ENCODE peak calls at places on chromosomes 1 and 21, in ten cellular contexts. R, L, O, D, X, M, N, U, A and W are unnamed samples.

GRCh38 chr1:22841754-22842370 is 130.8 kb downstream of the LACTBL1 start:
- DNase-seq in A (no peak), M (no peak), L (no peak), D (no peak), N (no peak), U (no peak), O (no peak), X (peak), R (no peak), W (no peak)

GRCh38 chr1:1272341-1273151 is 1.1 kb downstream of the UBE2J2 start:
- DNase-seq in L (no peak), M (peak), R (no peak), N (peak), D (no peak), O (no peak), X (no peak), U (no peak), A (no peak), W (no peak)

GRCh38 chr1:175555266-175555665 is 188.1 kb downstream of the TNR start:
- DNase-seq in R (no peak), A (peak), X (peak), L (no peak), N (no peak), M (no peak), U (peak), D (no peak), O (no peak), W (no peak)

GRCh38 chr1:87794788-87795614 is 466.3 kb downstream of the LMO4 start:
- DNase-seq in U (peak), O (peak), A (peak), R (peak), L (peak), X (peak), M (no peak), N (no peak), D (peak), W (no peak)

GRCh38 chr21:27817061-27817460 is 850.2 kb upstream of the ADAMTS5 start:
- DNase-seq in X (peak), A (peak), N (no peak), O (no peak), R (no peak), L (no peak), U (no peak), D (no peak), M (no peak), W (no peak)

GRCh38 chr1:111747282-111747734 is 8.1 kb upstream of the INKA2 start:
- DNase-seq in A (peak), D (peak), N (no peak), O (peak), M (peak), R (peak), U (peak), X (peak), L (peak), W (no peak)

GRCh38 chr1:115826642-115827041 is 14.3 kb downstream of the NHLH2 start:
- DNase-seq in O (no peak), M (no peak), U (no peak), R (no peak), D (no peak), L (no peak), N (no peak), A (no peak), X (no peak), W (no peak)

GRCh38 chr1:226809785-226810571 is 60.4 kb upstream of the PSEN2 start:
- DNase-seq in N (no peak), X (no peak), R (no peak), A (no peak), M (no peak), U (peak), O (no peak), L (no peak), D (peak), W (no peak)

GRCh38 chr1:176897350-176898236 is 266.9 kb downstream of the ASTN1 start:
- DNase-seq in N (peak), U (peak), D (peak), M (peak), L (peak), A (peak), X (peak), O (peak), R (peak), W (peak)

GRCh38 chr1:164240081-164240480 is 318.9 kb upstream of the PBX1 start:
- DNase-seq in N (no peak), X (peak), O (peak), L (no peak), R (no peak), U (no peak), M (no peak), A (peak), D (no peak), W (no peak)

GRCh38 chr1:171741872-171742576 is at the start of gene VAMP4:
- DNase-seq in L (peak), R (peak), X (peak), D (peak), N (peak), M (peak), O (peak), A (peak), U (peak), W (peak)

GRCh38 chr1:23098463-23099170 is 70.0 kb downstream of the LUZP1 start:
- DNase-seq in O (peak), M (peak), X (peak), L (peak), U (peak), N (no peak), A (peak), D (peak), R (peak), W (peak)

GRCh38 chr21:33865176-33865575 is 50.4 kb downstream of the ATP5PO start:
- DNase-seq in A (no peak), O (no peak), N (no peak), X (no peak), L (no peak), M (no peak), R (no peak), D (no peak), U (no peak), W (no peak)

GRCh38 chr1:151612506-151613274 is 840 bp downstream of the SNX27 start:
- DNase-seq in M (peak), L (no peak), X (no peak), U (no peak), A (peak), D (no peak), R (no peak), N (peak), O (peak), W (no peak)

GRCh38 chr1:111738436-111739221 is 566 bp downstream of the INKA2 start:
- DNase-seq in N (peak), A (peak), D (peak), R (peak), L (peak), O (peak), M (peak), U (peak), X (peak), W (no peak)

GRCh38 chr1:236465231-236465958 is 58.4 kb upstream of the LGALS8 start:
- DNase-seq in M (no peak), L (no peak), X (no peak), A (no peak), D (no peak), R (no peak), N (no peak), O (no peak), U (no peak), W (no peak)

GRCh38 chr21:44317241-44317782 is 17.5 kb downstream of the PFKL start:
- DNase-seq in X (no peak), M (no peak), N (no peak), U (no peak), A (no peak), L (no peak), O (no peak), R (no peak), D (no peak), W (no peak)

GRCh38 chr1:36256558-36257374 is 32.5 kb downstream of the THRAP3 start:
- DNase-seq in R (no peak), N (no peak), U (no peak), L (no peak), O (no peak), D (no peak), M (no peak), A (no peak), X (no peak), W (no peak)

GRCh38 chr1:99106274-99106673 is 101.6 kb upstream of the PLPPR5 start:
- DNase-seq in M (no peak), N (no peak), A (no peak), R (no peak), U (no peak), O (no peak), X (no peak), D (no peak), L (no peak), W (no peak)

GRCh38 chr21:37370152-37371040 is 3.8 kb downstream of the DYRK1A start:
- DNase-seq in U (peak), R (no peak), N (no peak), L (no peak), M (no peak), D (peak), X (peak), A (peak), O (peak), W (no peak)

GRCh38 chr21:31514598-31514997 is 144.9 kb upstream of the SOD1 start:
- DNase-seq in U (peak), A (no peak), R (no peak), D (no peak), O (no peak), L (no peak), X (peak), N (no peak), M (no peak), W (no peak)

GRCh38 chr1:220198186-220199005 is 73.9 kb downstream of the RAB3GAP2 start:
- DNase-seq in U (peak), X (no peak), O (no peak), L (no peak), D (no peak), M (no peak), A (no peak), N (no peak), R (no peak), W (no peak)

GRCh38 chr1:100883963-100884362 is 10.7 kb downstream of the EXTL2 start:
- DNase-seq in R (peak), N (no peak), A (peak), O (peak), M (no peak), D (peak), U (peak), L (peak), X (peak), W (no peak)

GRCh38 chr1:109718495-109718894 is 6.4 kb downstream of the GSTM5 start:
- DNase-seq in L (peak), M (no peak), D (no peak), A (no peak), O (no peak), N (no peak), X (no peak), U (no peak), R (peak), W (no peak)

GRCh38 chr1:216119600-216119999 is 303.6 kb downstream of the USH2A start:
- DNase-seq in X (peak), U (peak), N (no peak), D (no peak), M (no peak), O (peak), A (peak), L (peak), R (peak), W (no peak)

GRCh38 chr1:109564189-109564878 is 15.9 kb downstream of the GNAI3 start:
- DNase-seq in R (no peak), N (no peak), A (no peak), X (no peak), M (no peak), U (no peak), D (no peak), L (no peak), O (no peak), W (no peak)

GRCh38 chr1:220060876-220061275 is 14.6 kb upstream of the EPRS1 start:
- DNase-seq in L (no peak), N (no peak), R (no peak), O (no peak), U (no peak), D (no peak), M (no peak), X (no peak), A (no peak), W (no peak)

GRCh38 chr1:145983959-145984830 is 12.2 kb downstream of the TXNIP start:
- DNase-seq in X (no peak), N (no peak), O (no peak), M (peak), U (no peak), A (no peak), D (no peak), L (no peak), R (no peak), W (no peak)

GRCh38 chr1:153698648-153699004 is 20.1 kb downstream of the NPR1 start:
- DNase-seq in U (no peak), X (no peak), O (no peak), D (no peak), M (no peak), L (no peak), A (no peak), N (no peak), R (no peak), W (no peak)

GRCh38 chr1:153534933-153535663 is 693 bp downstream of the S100A6 start:
- DNase-seq in U (peak), O (peak), X (peak), N (peak), L (peak), M (peak), A (no peak), R (no peak), D (no peak), W (no peak)

GRCh38 chr1:112251766-112252506 is 144.1 kb upstream of the CTTNBP2NL start:
- DNase-seq in R (no peak), D (peak), N (no peak), A (peak), L (peak), O (peak), X (peak), M (no peak), U (peak), W (peak)

GRCh38 chr1:202664083-202664482 is 46.2 kb downstream of the SYT2 start:
- DNase-seq in N (no peak), M (no peak), A (peak), U (no peak), X (no peak), D (peak), O (no peak), L (no peak), R (no peak), W (no peak)

GRCh38 chr1:9717193-9718005 is 65.9 kb downstream of the PIK3CD start:
- DNase-seq in M (peak), O (no peak), N (peak), X (peak), A (no peak), U (peak), D (no peak), L (no peak), R (peak), W (no peak)
- H3K4me3 ChIP-seq in M (peak), O (no peak), N (peak), X (no peak), A (no peak), U (no peak), D (no peak), L (no peak), R (peak), W (no peak)

DNA sequence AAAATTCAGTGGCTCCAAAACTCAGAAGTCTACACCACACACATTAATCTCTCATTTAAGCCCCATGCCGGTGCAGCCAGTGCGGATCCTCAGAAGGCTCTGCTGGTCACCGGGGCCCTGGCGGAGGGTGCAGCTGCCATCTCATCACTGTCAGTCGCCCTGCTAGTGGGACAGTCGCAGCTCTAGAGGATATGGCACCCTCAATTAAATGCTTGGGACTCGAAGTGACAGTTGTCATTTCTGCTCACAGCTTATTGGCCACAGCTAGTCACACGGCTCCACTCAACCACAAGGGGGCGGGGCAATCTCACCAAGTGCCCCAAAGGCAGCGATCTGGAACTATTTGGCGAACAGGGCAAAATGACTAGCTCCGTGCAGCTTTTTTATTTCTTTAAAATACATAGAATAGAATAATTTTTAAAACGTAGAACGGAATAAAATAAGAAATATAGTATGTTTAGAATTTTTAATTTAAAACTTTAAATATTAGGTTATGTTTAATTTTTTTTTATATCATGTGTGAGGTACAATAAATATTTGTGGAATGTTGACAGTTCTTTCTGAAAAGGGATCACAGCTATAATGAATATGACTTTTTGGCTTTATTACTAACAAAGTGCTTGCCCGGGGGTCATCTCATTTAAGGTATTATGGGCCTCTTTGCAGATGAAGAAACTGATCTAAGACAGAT is 8.0 kb upstream of the MAN1C1 start:
- DNase-seq in N (peak), L (peak), A (peak), X (peak), M (peak), O (peak), U (peak), R (peak), D (peak), W (peak)
- TF ChIP-seq CTCF in N (peak), L (peak), A (peak), X (peak), M (peak), O (peak), U (peak), R (peak), D (peak), W (peak)

GRCh38 chr1:28885472-28885877 is 28.9 kb upstream of the EPB41 start:
- DNase-seq in L (no peak), R (no peak), U (no peak), D (no peak), X (no peak), O (no peak), A (no peak), N (no peak), M (no peak), W (no peak)
- H3K4me3 ChIP-seq in L (no peak), R (no peak), U (no peak), D (no peak), X (no peak), O (no peak), A (no peak), N (no peak), M (no peak), W (no peak)

GRCh38 chr1:156970017-156970416 is 49.6 kb downstream of the LRRC71 start:
- DNase-seq in O (peak), U (no peak), N (no peak), L (peak), X (peak), D (no peak), M (no peak), A (peak), R (no peak), W (no peak)
- TF ChIP-seq CTCF in O (peak), U (peak), N (no peak), L (peak), X (peak), D (peak), M (no peak), A (peak), R (no peak), W (peak)